ENCODE peak calls at places on chromosomes 2 and 18, in seven cellular contexts. M is adrenal gland, E is K562, K is upper lobe of right lung, L is fibroblast of lung, Z is A549, W is colonic mucosa. Y is an unnamed sample. For H3K4me1, the result is how much of the 10 kb centered on the place peaks cover.

GRCh38 chr2:74416721-74417120 is 4.7 kb downstream of the C2orf81 start:
- DNase-seq in M (no peak), E (no peak), K (no peak), L (no peak), Z (no peak), W (no peak), Y (no peak)

GRCh38 chr2:41283079-41283765 is 764.6 kb upstream of the PKDCC start:
- DNase-seq in M (no peak), E (no peak), K (no peak), L (no peak), Z (no peak), W (no peak), Y (no peak)

GRCh38 chr2:235225261-235225660 is 268.6 kb upstream of the AGAP1 start:
- DNase-seq in M (no peak), E (no peak), K (no peak), L (no peak), Z (no peak), W (no peak), Y (no peak)

GRCh38 chr2:105789745-105790466 is 45.2 kb downstream of the NCK2 start:
- DNase-seq in M (peak), E (no peak), K (no peak), L (peak), Z (no peak), W (no peak), Y (peak)

GRCh38 chr2:160247295-160247694 is 47.2 kb upstream of the ITGB6 start:
- DNase-seq in M (no peak), E (no peak), K (no peak), L (no peak), Z (no peak), W (no peak), Y (no peak)

GRCh38 chr18:398866-399637 is 101.4 kb downstream of the COLEC12 start:
- DNase-seq in M (no peak), E (no peak), K (no peak), L (no peak), Z (no peak), W (no peak), Y (no peak)

GRCh38 chr2:119011162-119011909 is 69.3 kb downstream of the MARCO start:
- DNase-seq in M (peak), E (peak), K (peak), L (peak), Z (peak), W (no peak), Y (no peak)

GRCh38 chr2:127669056-127669455 is 6.3 kb downstream of the LIMS2 start:
- DNase-seq in M (no peak), E (no peak), K (no peak), L (no peak), Z (no peak), W (no peak), Y (no peak)

GRCh38 chr18:2612996-2613395 is 41.6 kb downstream of the NDC80 start:
- DNase-seq in M (no peak), E (no peak), K (no peak), L (peak), Z (no peak), W (no peak), Y (no peak)

GRCh38 chr2:181984814-181985631 is 630 bp upstream of the PPP1R1C start:
- DNase-seq in M (no peak), E (no peak), K (no peak), L (peak), Z (no peak), W (no peak), Y (no peak)

GRCh38 chr2:235001237-235002133 is 49.7 kb downstream of the SH3BP4 start:
- DNase-seq in M (peak), E (peak), K (no peak), L (peak), Z (no peak), W (peak), Y (no peak)

GRCh38 chr2:225668606-225669266 is 269.2 kb downstream of the NYAP2 start:
- DNase-seq in M (peak), E (peak), K (no peak), L (peak), Z (peak), W (peak), Y (peak)

GRCh38 chr18:55982992-55983391 is 395.0 kb upstream of the TCF4 start:
- DNase-seq in M (no peak), E (peak), K (no peak), L (no peak), Z (no peak), W (no peak), Y (no peak)

GRCh38 chr18:56748698-56749268 is 97.6 kb downstream of the WDR7 start:
- DNase-seq in M (peak), E (peak), K (no peak), L (peak), Z (peak), W (no peak), Y (no peak)

GRCh38 chr2:69798466-69798908 is 31.0 kb upstream of the GMCL1 start:
- DNase-seq in M (peak), E (no peak), K (no peak), L (peak), Z (no peak), W (no peak), Y (peak)

GRCh38 chr18:1050012-1050657 is 145.5 kb downstream of the ADCYAP1 start:
- DNase-seq in M (no peak), E (peak), K (no peak), L (no peak), Z (no peak), W (no peak), Y (no peak)

GRCh38 chr2:181458881-181459280 is 1.7 kb downstream of the ITGA4 start:
- DNase-seq in M (no peak), E (no peak), K (no peak), L (no peak), Z (no peak), W (no peak), Y (no peak)

GRCh38 chr2:104547251-104547650 is 306.7 kb upstream of the POU3F3 start:
- DNase-seq in M (no peak), E (no peak), K (no peak), L (no peak), Z (no peak), W (no peak), Y (no peak)

GRCh38 chr18:13258792-13259385 is 40.3 kb downstream of the LDLRAD4 start:
- DNase-seq in M (no peak), E (no peak), K (peak), L (no peak), Z (no peak), W (no peak), Y (no peak)

GRCh38 chr2:150888337-150888736 is 373.3 kb downstream of the RBM43 start:
- DNase-seq in M (peak), E (no peak), K (no peak), L (no peak), Z (no peak), W (no peak), Y (no peak)

GRCh38 chr18:26540041-26540628 is 8.2 kb downstream of the KCTD1 start:
- DNase-seq in M (no peak), E (no peak), K (no peak), L (no peak), Z (no peak), W (no peak), Y (peak)

GRCh38 chr18:10099539-10100140 is 185.8 kb downstream of the VAPA start:
- DNase-seq in M (no peak), E (no peak), K (no peak), L (no peak), Z (no peak), W (no peak), Y (no peak)

GRCh38 chr2:152098033-152098797 is 629 bp downstream of the CACNB4 start:
- DNase-seq in M (peak), E (no peak), K (peak), L (peak), Z (peak), W (peak), Y (no peak)

GRCh38 chr2:128894896-128895295 is 576.2 kb upstream of the HS6ST1 start:
- DNase-seq in M (no peak), E (no peak), K (no peak), L (no peak), Z (no peak), W (no peak), Y (no peak)

GRCh38 chr2:152407204-152407721 is 72.3 kb downstream of the FMNL2 start:
- DNase-seq in M (peak), E (no peak), K (no peak), L (peak), Z (peak), W (peak), Y (peak)

GRCh38 chr18:55320399-55321255 is 267.4 kb downstream of the TCF4 start:
- DNase-seq in M (no peak), E (no peak), K (no peak), L (peak), Z (no peak), W (no peak), Y (no peak)

GRCh38 chr2:217691516-217691915 is 311.3 kb downstream of the TNS1 start:
- DNase-seq in M (no peak), E (no peak), K (no peak), L (no peak), Z (no peak), W (no peak), Y (no peak)

GRCh38 chr2:237581751-237582746 is 8.5 kb downstream of the RAB17 start:
- DNase-seq in M (peak), E (no peak), K (peak), L (peak), Z (no peak), W (no peak), Y (no peak)

GRCh38 chr2:222844323-222844722 is 16.5 kb upstream of the ACSL3 start:
- DNase-seq in M (peak), E (no peak), K (no peak), L (peak), Z (peak), W (no peak), Y (peak)

GRCh38 chr2:140842110-140842509 is 1288.7 kb downstream of the LRP1B start:
- DNase-seq in M (no peak), E (no peak), K (no peak), L (no peak), Z (no peak), W (no peak), Y (no peak)

GRCh38 chr2:203734276-203734983 is 28.0 kb downstream of the CD28 start:
- DNase-seq in M (no peak), E (no peak), K (no peak), L (no peak), Z (no peak), W (no peak), Y (no peak)

GRCh38 chr2:203740741-203741363 is 34.4 kb downstream of the CD28 start:
- DNase-seq in M (no peak), E (no peak), K (no peak), L (no peak), Z (no peak), W (no peak), Y (no peak)

GRCh38 chr2:203739351-203739750 is 32.9 kb downstream of the CD28 start:
- DNase-seq in M (no peak), E (no peak), K (no peak), L (no peak), Z (no peak), W (no peak), Y (no peak)

GRCh38 chr2:203733683-203734082 is 27.2 kb downstream of the CD28 start:
- DNase-seq in M (no peak), E (no peak), K (no peak), L (no peak), Z (no peak), W (no peak), Y (no peak)

GRCh38 chr2:203737360-203737759 is 30.9 kb downstream of the CD28 start:
- DNase-seq in M (no peak), E (no peak), K (no peak), L (no peak), Z (no peak), W (no peak), Y (no peak)
- H3K4me1 ChIP-seq in M (under half), E (under half), K (under half), L (under half), Z (under half), W (under half), Y (under half)

GRCh38 chr2:94762600-94762999 is 108.6 kb upstream of the TEKT4 start:
- DNase-seq in M (no peak), E (peak), K (no peak), L (no peak), Z (no peak), W (no peak), Y (no peak)

GRCh38 chr2:94758546-94758945 is 112.7 kb upstream of the TEKT4 start:
- DNase-seq in M (no peak), E (no peak), K (no peak), L (no peak), Z (no peak), W (no peak), Y (no peak)

GRCh38 chr2:94763318-94763717 is 107.9 kb upstream of the TEKT4 start:
- DNase-seq in M (no peak), E (no peak), K (no peak), L (no peak), Z (no peak), W (no peak), Y (no peak)

GRCh38 chr2:94753466-94753998 is 117.7 kb upstream of the TEKT4 start:
- DNase-seq in M (no peak), E (no peak), K (no peak), L (no peak), Z (no peak), W (no peak), Y (no peak)

GRCh38 chr2:94759211-94759610 is 112.0 kb upstream of the TEKT4 start:
- DNase-seq in M (peak), E (peak), K (no peak), L (no peak), Z (no peak), W (no peak), Y (no peak)
- TF ChIP-seq CTCF in M (no peak), E (no peak), K (no peak), L (no peak), Z (no peak), W (no peak), Y (no peak)

GRCh38 chr18:63253428-63254372 is 65.9 kb downstream of the BCL2 start:
- DNase-seq in M (no peak), E (no peak), K (no peak), L (peak), Z (no peak), W (no peak), Y (peak)
- H3K27ac ChIP-seq in M (no peak), E (no peak), K (peak), L (peak), Z (no peak), W (peak), Y (no peak)

GRCh38 chr2:36477315-36477714 is 120.7 kb downstream of the FEZ2 start:
- DNase-seq in M (no peak), E (no peak), K (no peak), L (no peak), Z (no peak), W (no peak), Y (no peak)

GRCh38 chr2:36477744-36478143 is 120.2 kb downstream of the FEZ2 start:
- DNase-seq in M (no peak), E (no peak), K (no peak), L (no peak), Z (no peak), W (no peak), Y (peak)

GRCh38 chr2:36478999-36479398 is 119.0 kb downstream of the FEZ2 start:
- DNase-seq in M (no peak), E (no peak), K (no peak), L (no peak), Z (no peak), W (no peak), Y (no peak)

GRCh38 chr2:36478332-36478738 is 119.6 kb downstream of the FEZ2 start:
- DNase-seq in M (no peak), E (no peak), K (no peak), L (peak), Z (peak), W (peak), Y (peak)

GRCh38 chr2:36476411-36476810 is 120.8 kb downstream of the CRIM1 start:
- DNase-seq in M (no peak), E (no peak), K (no peak), L (no peak), Z (no peak), W (no peak), Y (peak)
- H3K4me1 ChIP-seq in M (under half), E (under half), K (under half), L (under half), Z (under half), W (under half), Y (under half)

DNA sequence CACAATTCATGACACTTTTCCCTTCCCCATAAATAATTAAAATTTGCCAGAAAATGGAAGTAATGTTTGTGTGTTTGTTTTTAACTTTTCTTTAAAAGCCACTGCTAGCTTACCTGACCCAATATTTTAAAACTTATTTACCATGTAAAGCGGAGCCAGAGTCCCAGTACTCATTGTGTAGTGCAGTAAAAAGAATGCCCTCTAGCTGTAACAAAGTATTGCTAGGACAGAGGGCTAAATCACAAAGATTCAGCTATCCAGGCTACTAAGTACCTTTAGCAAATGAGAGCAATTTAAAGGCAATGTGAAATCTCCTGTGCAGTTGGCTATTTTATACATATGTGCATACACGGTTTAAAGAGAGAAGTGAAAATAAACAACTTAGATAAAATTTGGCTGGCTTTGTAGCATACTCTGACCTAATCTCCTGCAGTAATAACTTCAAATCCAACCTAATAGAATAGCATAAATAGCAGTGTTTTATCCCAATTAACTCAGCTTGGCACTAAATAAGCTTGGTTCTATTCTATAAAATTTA is 997.4 kb upstream of the PIK3C3 start:
- DNase-seq in M (no peak), E (no peak), K (no peak), L (peak), Z (no peak), W (no peak), Y (no peak)
- TF ChIP-seq CTCF in M (no peak), E (no peak), K (no peak), L (no peak), Z (no peak), W (no peak), Y (peak)

GRCh38 chr2:98702127-98702802 is 28.7 kb downstream of the MGAT4A start:
- DNase-seq in M (peak), E (no peak), K (no peak), L (no peak), Z (no peak), W (peak), Y (no peak)
- H3K27ac ChIP-seq in M (peak), E (no peak), K (peak), L (no peak), Z (no peak), W (peak), Y (no peak)

DNA sequence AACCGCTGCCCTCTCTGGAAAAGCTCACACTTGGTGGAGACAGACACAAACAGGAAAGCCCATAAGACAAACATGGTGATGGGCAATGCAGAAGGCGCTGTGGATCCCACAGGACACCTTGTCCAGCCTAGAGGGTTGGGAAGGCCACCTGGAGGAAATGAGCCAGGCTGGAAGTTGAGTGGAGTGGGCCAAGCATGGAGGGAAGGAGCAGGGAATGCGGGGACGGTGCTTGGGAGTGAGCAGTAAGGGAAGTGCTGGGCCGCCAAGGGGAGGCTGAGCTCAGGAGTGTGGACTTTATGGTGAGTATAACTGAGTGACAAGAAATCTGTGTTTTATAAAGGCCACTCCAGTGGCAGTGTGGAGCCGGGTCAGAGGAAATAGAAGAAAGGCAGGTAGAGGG is 2.8 kb upstream of the GRHL1 start:
- DNase-seq in M (no peak), E (no peak), K (no peak), L (no peak), Z (no peak), W (no peak), Y (no peak)
- H3K4me1 ChIP-seq in M (under half), E (under half), K (under half), L (under half), Z (under half), W (under half), Y (under half)

DNA sequence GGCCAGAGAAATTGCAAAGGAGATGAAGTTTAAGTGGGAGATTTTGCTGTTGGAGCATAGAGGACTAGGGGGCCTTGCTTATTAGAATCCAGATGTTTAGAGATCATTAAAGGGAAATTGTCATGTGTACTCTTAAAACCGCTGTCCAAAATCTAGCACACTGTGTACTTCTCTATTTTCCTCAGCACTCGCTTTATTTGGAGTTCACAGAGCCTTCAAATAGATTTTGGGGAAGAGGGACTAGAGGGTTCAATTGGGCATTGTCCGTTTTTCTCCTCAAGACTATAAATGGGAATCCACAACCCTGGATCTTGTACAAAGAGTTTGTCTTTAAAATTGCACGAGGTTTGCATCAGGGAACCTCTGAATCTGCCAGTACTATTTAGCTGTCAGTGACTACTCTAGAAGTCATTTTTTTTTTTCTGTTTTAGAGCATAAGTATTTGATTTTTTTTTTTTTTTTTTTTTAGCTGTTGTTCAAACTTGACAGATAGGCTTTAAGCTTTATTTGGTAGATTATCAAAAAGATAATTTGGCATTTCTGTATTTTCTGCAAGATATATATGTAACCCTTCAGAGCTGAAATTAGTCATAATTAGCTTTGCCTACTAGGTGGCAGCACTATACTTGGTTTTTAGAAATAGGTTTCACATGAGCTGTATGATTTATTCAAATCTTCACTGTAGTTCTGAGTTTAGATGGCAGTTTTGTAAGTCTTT is 14.2 kb downstream of the PMS1 start:
- DNase-seq in M (no peak), E (no peak), K (no peak), L (peak), Z (no peak), W (no peak), Y (no peak)
- TF ChIP-seq CTCF in M (peak), E (peak), K (peak), L (peak), Z (peak), W (no peak), Y (peak)

DNA sequence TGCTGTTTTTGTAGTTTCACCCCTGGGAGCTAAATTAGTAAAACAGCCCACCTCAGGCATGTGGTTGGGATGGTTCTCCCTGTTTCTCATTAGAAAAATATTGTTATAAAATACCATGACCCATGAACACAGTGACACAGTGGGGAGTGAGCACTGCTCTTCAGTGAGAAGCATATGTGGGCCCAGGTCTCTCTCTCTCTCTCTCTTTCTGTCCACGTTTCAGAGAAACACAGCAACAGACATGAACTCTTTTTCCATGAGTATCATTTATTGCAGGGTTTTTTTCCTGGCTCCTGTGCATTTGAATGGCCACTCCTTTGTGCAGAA is 41.3 kb downstream of the CYRIA start:
- DNase-seq in M (no peak), E (no peak), K (no peak), L (no peak), Z (no peak), W (no peak), Y (no peak)
- H3K27ac ChIP-seq in M (peak), E (no peak), K (peak), L (no peak), Z (no peak), W (no peak), Y (no peak)

Y was measured in foreskin keratinocyte.